ENCODE peak calls at places on chromosomes 7 and 10, in seven cellular contexts. H is CD8-positive, alpha-beta T cell; B is colonic mucosa; F is body of pancreas; E is left ventricle myocardium inferior; N is IMR-90; Q is cardiac muscle cell. D is an unnamed sample.

GRCh38 chr7:36573066-36573465 is 151.2 kb downstream of the AOAH start:
- DNase-seq in N (no peak), Q (no peak), H (no peak), B (no peak), F (no peak), E (no peak), D (no peak)

GRCh38 chr10:74824184-74825032 is 2.0 kb upstream of the KAT6B start:
- DNase-seq in F (no peak), Q (peak; percentile 25), H (no peak), B (no peak), E (peak; percentile 36), N (no peak), D (no peak)

GRCh38 chr7:12647364-12648219 is 39.8 kb upstream of the ARL4A start:
- DNase-seq in F (peak; percentile 24), Q (no peak), B (peak; percentile 25), H (no peak), N (peak; percentile 68), E (no peak), D (no peak)

GRCh38 chr10:54063514-54063913 is 737.5 kb downstream of the PCDH15 start:
- DNase-seq in Q (no peak), N (no peak), F (no peak), E (no peak), B (no peak), H (no peak), D (no peak)

GRCh38 chr7:93835684-93836083 is 54.9 kb downstream of the TFPI2 start:
- DNase-seq in F (no peak), B (no peak), N (no peak), Q (no peak), H (no peak), E (no peak), D (no peak)

GRCh38 chr7:149706398-149706797 is 67.0 kb downstream of the ZNF467 start:
- DNase-seq in Q (no peak), H (no peak), N (no peak), B (no peak), E (no peak), F (no peak), D (no peak)

GRCh38 chr7:23698822-23699221 is 11.2 kb upstream of the STK31 start:
- DNase-seq in N (no peak), Q (no peak), H (no peak), B (no peak), F (peak; percentile 49), E (no peak), D (no peak)

GRCh38 chr10:119687192-119688032 is 36.2 kb downstream of the BAG3 start:
- DNase-seq in F (no peak), Q (peak; percentile 39), E (no peak), N (no peak), H (no peak), B (no peak), D (no peak)

GRCh38 chr10:122688293-122688989 is 11.2 kb downstream of the C10orf120 start:
- DNase-seq in Q (peak; percentile 42), N (no peak), B (no peak), E (peak; percentile 40), H (no peak), F (peak; percentile 68), D (no peak)

GRCh38 chr7:3404490-3404889 is 103.4 kb downstream of the SDK1 start:
- DNase-seq in B (no peak), Q (no peak), H (no peak), N (peak; percentile 56), F (peak; percentile 8), E (no peak), D (no peak)

GRCh38 chr7:23076774-23077173 is 28.8 kb upstream of the KLHL7 start:
- DNase-seq in N (no peak), E (no peak), Q (no peak), F (no peak), H (no peak), B (no peak), D (no peak)

DNA sequence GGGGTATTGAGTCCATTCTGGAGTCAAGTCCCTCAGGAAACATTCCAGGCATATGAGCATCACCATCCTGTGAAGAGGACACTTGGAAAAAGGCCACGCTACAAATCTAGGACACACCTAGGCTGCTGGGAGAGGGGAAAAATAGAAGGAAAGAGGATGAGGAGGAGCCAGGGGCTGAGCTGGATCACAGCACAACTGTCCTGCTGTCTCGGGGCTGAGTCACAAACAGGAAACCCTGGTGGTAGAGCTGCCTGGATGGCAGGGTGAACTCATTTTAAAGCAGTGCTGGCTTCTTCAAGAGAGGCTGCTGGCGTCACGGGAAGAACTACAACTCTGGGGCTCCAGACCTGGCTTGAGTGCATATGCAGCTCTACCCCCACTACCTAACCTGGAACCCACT is 151.5 kb downstream of the RNF216 start:
- DNase-seq in Q (no peak), E (no peak), B (no peak), H (no peak), N (peak; percentile 74), F (no peak), D (no peak)
- TF ChIP-seq CTCF in Q (no peak), E (no peak), B (no peak), H (no peak), N (no peak), F (no peak), D (no peak)

DNA sequence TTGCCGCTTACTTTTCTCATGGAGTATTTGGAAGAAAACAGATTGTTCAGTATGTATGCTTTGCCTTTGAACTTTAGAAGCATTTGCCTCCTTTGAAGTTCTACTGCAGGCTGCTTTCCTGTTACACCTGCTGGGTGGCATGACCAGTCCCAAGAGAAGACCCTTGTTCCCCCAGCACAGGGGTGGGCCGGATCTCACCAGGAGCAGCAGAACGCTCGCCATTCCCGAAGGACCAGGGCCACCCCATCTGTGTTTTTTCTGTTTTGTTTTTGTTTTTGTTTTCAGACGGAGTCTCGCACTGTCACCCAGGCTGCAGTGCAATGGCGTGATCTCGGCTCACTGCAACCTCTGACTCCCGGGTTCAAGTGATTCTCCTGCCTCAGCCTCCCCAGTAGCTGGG is 493.6 kb downstream of the PTPRN2 start:
- DNase-seq in Q (no peak), F (no peak), E (no peak), N (no peak), H (no peak), B (no peak), D (no peak)
- H3K9me3 ChIP-seq in Q (no peaks in the 10 kb centered on the region), F (no peaks in the 10 kb centered on the region), E (no peaks in the 10 kb centered on the region), N (peaks cover 27% of the 10 kb centered on the region), H (no peaks in the 10 kb centered on the region), B (no peaks in the 10 kb centered on the region), D (no peaks in the 10 kb centered on the region)

GRCh38 chr10:33211123-33211878 is 123.2 kb downstream of the NRP1 start:
- DNase-seq in B (no peak), E (peak; percentile 59), H (no peak), F (peak; percentile 32), Q (no peak), N (peak; percentile 92), D (no peak)

GRCh38 chr10:33214174-33214573 is 120.3 kb downstream of the NRP1 start:
- DNase-seq in F (no peak), E (no peak), Q (no peak), B (no peak), N (no peak), H (no peak), D (no peak)

GRCh38 chr10:33215154-33215553 is 119.3 kb downstream of the NRP1 start:
- DNase-seq in E (no peak), F (no peak), N (peak; percentile 77), B (no peak), Q (no peak), H (no peak), D (no peak)

GRCh38 chr10:33209777-33210176 is 124.7 kb downstream of the NRP1 start:
- DNase-seq in E (no peak), B (no peak), F (no peak), Q (no peak), H (no peak), N (no peak), D (no peak)

DNA sequence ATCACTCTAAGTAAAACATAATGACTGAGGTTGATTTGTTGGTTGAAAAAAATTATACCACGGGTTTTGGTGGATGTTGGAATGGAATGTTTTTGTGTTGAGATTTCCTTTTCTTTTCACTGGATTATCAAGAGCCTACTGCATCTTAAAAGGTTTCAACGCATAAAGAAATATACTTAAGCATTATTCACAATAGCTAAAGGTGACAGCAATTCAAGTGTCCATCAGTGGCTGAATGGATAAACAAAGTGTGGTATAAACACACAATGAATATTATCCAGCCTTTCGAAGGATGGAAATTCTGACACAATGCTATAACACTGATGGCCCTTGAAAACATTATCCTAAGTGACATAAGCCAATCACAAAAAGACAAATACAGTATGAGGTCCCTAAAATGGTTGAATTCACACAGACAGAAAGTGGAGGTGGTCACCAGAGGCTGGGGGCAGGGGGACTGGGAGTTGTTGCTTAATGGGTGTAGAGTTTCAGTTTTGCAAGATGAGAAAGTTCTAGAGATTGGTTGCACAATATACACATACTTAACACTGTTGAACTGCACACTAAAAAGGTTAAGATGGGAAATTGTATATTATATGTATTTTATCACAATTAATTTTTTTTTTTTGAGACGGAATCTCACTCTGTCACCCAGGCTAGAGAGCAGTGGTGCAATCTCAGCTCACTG is 122.3 kb downstream of the NRP1 start:
- DNase-seq in E (no peak), N (peak; percentile 63), H (no peak), F (no peak), Q (no peak), B (no peak), D (no peak)
- H3K27ac ChIP-seq in E (peak overlapping the region; percentile 76), N (peak overlapping the region; percentile 80), H (no peak overlapping the region), F (no peak overlapping the region), Q (peak overlapping the region; percentile 34), B (no peak overlapping the region), D (peak overlapping the region; percentile 66)

GRCh38 chr10:71962915-71963314 is 1.3 kb upstream of the CHST3 start:
- DNase-seq in F (no peak), B (no peak), E (no peak), N (no peak), Q (peak; percentile 17), H (no peak), D (no peak)

GRCh38 chr10:71964669-71965515 is 697 bp downstream of the CHST3 start:
- DNase-seq in Q (peak; percentile 46), N (peak; percentile 76), H (no peak), E (peak; percentile 65), B (peak; percentile 53), F (peak; percentile 51), D (no peak)

GRCh38 chr10:71965623-71966022 is 1.4 kb downstream of the CHST3 start:
- DNase-seq in Q (no peak), E (no peak), B (no peak), F (no peak), H (no peak), N (no peak), D (no peak)

GRCh38 chr10:71963351-71963755 is 842 bp upstream of the CHST3 start:
- DNase-seq in N (no peak), B (no peak), F (no peak), Q (no peak), E (peak; percentile 39), H (no peak), D (no peak)

DNA sequence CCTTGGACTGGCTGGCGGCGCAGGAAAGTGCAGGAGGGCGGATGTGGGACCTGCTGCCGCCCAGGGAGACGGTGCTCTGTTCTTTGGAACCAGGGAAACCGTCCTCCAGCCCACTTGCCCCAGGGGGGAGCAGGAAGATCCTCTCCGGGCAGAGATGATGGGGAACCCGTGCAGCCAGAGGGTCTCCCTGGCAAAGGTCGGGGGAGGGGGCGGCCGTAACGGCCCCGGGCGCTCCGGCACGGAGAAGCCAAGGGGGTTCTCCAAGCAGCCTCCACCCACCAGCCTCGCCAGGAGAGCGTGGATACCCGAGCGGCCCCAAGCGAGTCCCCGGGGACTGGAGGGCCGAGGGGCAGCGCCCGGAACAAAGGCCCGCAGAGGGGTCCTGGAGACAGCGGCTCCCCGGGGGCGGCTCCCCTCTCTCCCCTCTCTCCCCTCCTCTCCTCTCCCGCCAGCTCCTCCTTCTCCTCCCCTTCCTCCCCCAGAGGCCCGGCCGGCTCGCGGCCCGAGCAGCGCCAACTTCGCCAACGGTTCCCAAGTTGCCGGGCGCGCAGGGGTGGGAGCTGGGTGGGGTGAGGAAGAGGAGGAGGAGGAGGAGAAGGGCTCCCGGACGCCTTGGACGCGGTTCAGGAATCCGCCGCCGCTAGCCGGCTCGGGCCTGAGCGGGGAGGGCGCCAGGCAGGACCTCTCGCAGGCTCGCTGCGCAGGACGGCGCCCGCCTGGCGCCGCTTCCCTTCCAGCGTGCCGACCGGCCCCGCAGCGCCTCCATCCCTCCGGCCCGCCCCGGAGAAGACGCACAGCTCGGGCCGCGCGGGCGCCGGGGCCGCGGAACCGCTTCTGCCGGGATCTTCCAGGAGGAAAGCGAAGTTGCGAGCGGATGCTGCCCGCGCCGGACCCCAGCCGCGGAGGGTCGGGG is at the start of gene CHST3:
- DNase-seq in Q (peak; percentile 77), E (peak; percentile 86), F (peak; percentile 46), B (peak; percentile 67), N (peak; percentile 56), H (no peak), D (no peak)
- TF ChIP-seq CTCF in Q (no peak), E (no peak), F (no peak), B (no peak), N (no peak), H (no peak), D (peak; percentile 9)

D was measured in vagina.